ENCODE peak calls at places on chromosome 21, in five cellular contexts. One of them, this sample, is unnamed.
A peak's percentile ranks its signal among the peaks of the same experiment; 100 is the strongest.

GRCh38 chr21:45421071-45421845 is 16.3 kb downstream of the COL18A1 start:
- DNase-seq in GM12878: no peak
- DNase-seq in H1: no peak
- DNase-seq in HCT116: no peak
- DNase-seq in K562: no peak
- DNase-seq in this sample: no peak

GRCh38 chr21:23152130-23152529 is 2153.9 kb downstream of the NCAM2 start:
- DNase-seq in HCT116: no peak
- DNase-seq in GM12878: no peak
- DNase-seq in K562: no peak
- DNase-seq in H1: no peak
- DNase-seq in this sample: no peak

GRCh38 chr21:32494946-32495703 is 82.6 kb downstream of the EVA1C start:
- DNase-seq in GM12878: no peak
- DNase-seq in H1: no peak
- DNase-seq in HCT116: no peak
- DNase-seq in K562: peak; percentile 25
- DNase-seq in this sample: no peak

GRCh38 chr21:25859264-25859931 is 124.6 kb downstream of the GABPA start:
- DNase-seq in HCT116: no peak
- DNase-seq in H1: no peak
- DNase-seq in GM12878: no peak
- DNase-seq in K562: no peak
- DNase-seq in this sample: no peak

GRCh38 chr21:40166291-40166843 is 299.1 kb downstream of the PCP4 start:
- DNase-seq in HCT116: no peak
- DNase-seq in H1: no peak
- DNase-seq in GM12878: no peak
- DNase-seq in K562: no peak
- DNase-seq in this sample: no peak

GRCh38 chr21:32519945-32520884 is 65.1 kb downstream of the TCP10L start:
- DNase-seq in H1: no peak
- DNase-seq in GM12878: no peak
- DNase-seq in K562: no peak
- DNase-seq in HCT116: no peak
- DNase-seq in this sample: no peak

GRCh38 chr21:33070921-33071877 is 1.3 kb downstream of the OLIG1 start:
- DNase-seq in GM12878: no peak
- DNase-seq in H1: peak; percentile 72
- DNase-seq in K562: no peak
- DNase-seq in HCT116: no peak
- DNase-seq in this sample: no peak

GRCh38 chr21:36973986-36974850 is 7.7 kb upstream of the HLCS start:
- DNase-seq in HCT116: no peak
- DNase-seq in GM12878: no peak
- DNase-seq in K562: no peak
- DNase-seq in H1: no peak
- DNase-seq in this sample: no peak

GRCh38 chr21:27359141-27359540 is 392.3 kb upstream of the ADAMTS5 start:
- DNase-seq in H1: no peak
- DNase-seq in GM12878: no peak
- DNase-seq in K562: no peak
- DNase-seq in HCT116: no peak
- DNase-seq in this sample: no peak

GRCh38 chr21:43882952-43883492 is 18.0 kb downstream of the AGPAT3 start:
- DNase-seq in K562: no peak
- DNase-seq in GM12878: no peak
- DNase-seq in HCT116: no peak
- DNase-seq in H1: no peak
- DNase-seq in this sample: no peak

GRCh38 chr21:44773291-44773932 is 28.2 kb downstream of the UBE2G2 start:
- DNase-seq in H1: no peak
- DNase-seq in HCT116: no peak
- DNase-seq in K562: no peak
- DNase-seq in GM12878: no peak
- DNase-seq in this sample: no peak

GRCh38 chr21:34191876-34192275 is 118.5 kb downstream of the MRPS6 start:
- DNase-seq in K562: no peak
- DNase-seq in GM12878: no peak
- DNase-seq in HCT116: no peak
- DNase-seq in H1: no peak
- DNase-seq in this sample: no peak

GRCh38 chr21:41605178-41605933 is 97.4 kb upstream of the TMPRSS2 start:
- DNase-seq in HCT116: no peak
- DNase-seq in K562: no peak
- DNase-seq in GM12878: no peak
- DNase-seq in H1: no peak
- DNase-seq in this sample: no peak

GRCh38 chr21:41932191-41932575 is 21.6 kb downstream of the C2CD2 start:
- DNase-seq in H1: no peak
- DNase-seq in GM12878: no peak
- DNase-seq in K562: peak; percentile 32
- DNase-seq in HCT116: peak; percentile 84
- DNase-seq in this sample: no peak

GRCh38 chr21:20774737-20775136 is 223.5 kb upstream of the NCAM2 start:
- DNase-seq in HCT116: no peak
- DNase-seq in GM12878: no peak
- DNase-seq in H1: no peak
- DNase-seq in K562: no peak
- DNase-seq in this sample: no peak

GRCh38 chr21:42282715-42283114 is 32.5 kb downstream of the TFF3 start:
- DNase-seq in H1: no peak
- DNase-seq in K562: no peak
- DNase-seq in HCT116: no peak
- DNase-seq in GM12878: no peak
- DNase-seq in this sample: no peak

GRCh38 chr21:44537930-44538911 is 1.8 kb downstream of the KRTAP10-1 start:
- DNase-seq in H1: peak; percentile 42
- DNase-seq in HCT116: no peak
- DNase-seq in GM12878: no peak
- DNase-seq in K562: no peak
- DNase-seq in this sample: no peak

GRCh38 chr21:41671212-41671762 is 95.6 kb downstream of the RIPK4 start:
- DNase-seq in K562: no peak
- DNase-seq in GM12878: no peak
- DNase-seq in HCT116: no peak
- DNase-seq in H1: no peak
- DNase-seq in this sample: no peak

GRCh38 chr21:44372616-44373015 is 19.2 kb downstream of the TRPM2 start:
- DNase-seq in GM12878: no peak
- DNase-seq in H1: no peak
- DNase-seq in K562: no peak
- DNase-seq in HCT116: no peak
- DNase-seq in this sample: no peak

GRCh38 chr21:31624961-31625491 is 34.5 kb upstream of the SOD1 start:
- DNase-seq in K562: no peak
- DNase-seq in HCT116: no peak
- DNase-seq in H1: no peak
- DNase-seq in GM12878: no peak
- DNase-seq in this sample: no peak

GRCh38 chr21:14879458-14879857 is 185.3 kb downstream of the NRIP1 start:
- DNase-seq in H1: no peak
- DNase-seq in HCT116: no peak
- DNase-seq in K562: no peak
- DNase-seq in GM12878: no peak
- DNase-seq in this sample: no peak

GRCh38 chr21:43917515-43918384 is 52.7 kb downstream of the AGPAT3 start:
- DNase-seq in K562: peak; percentile 58
- DNase-seq in HCT116: peak; percentile 15
- DNase-seq in H1: no peak
- DNase-seq in GM12878: peak; percentile 25
- DNase-seq in this sample: no peak

GRCh38 chr21:34511154-34511553 is 856 bp downstream of the KCNE1 start:
- DNase-seq in K562: no peak
- DNase-seq in HCT116: no peak
- DNase-seq in GM12878: no peak
- DNase-seq in H1: no peak
- DNase-seq in this sample: no peak

GRCh38 chr21:46546799-46547198 is 58.1 kb downstream of the S100B start:
- DNase-seq in HCT116: no peak
- DNase-seq in H1: no peak
- DNase-seq in K562: no peak
- DNase-seq in GM12878: no peak
- DNase-seq in this sample: no peak

GRCh38 chr21:17660862-17661261 is 48.2 kb upstream of the BTG3 start:
- DNase-seq in H1: no peak
- DNase-seq in HCT116: no peak
- DNase-seq in K562: no peak
- DNase-seq in GM12878: no peak
- DNase-seq in this sample: no peak

GRCh38 chr21:45359451-45360217 is 45.3 kb upstream of the COL18A1 start:
- DNase-seq in HCT116: no peak
- DNase-seq in H1: no peak
- DNase-seq in GM12878: no peak
- DNase-seq in K562: peak; percentile 47
- DNase-seq in this sample: no peak

GRCh38 chr21:24903954-24904635 is 703.2 kb downstream of the MRPL39 start:
- DNase-seq in H1: no peak
- DNase-seq in GM12878: no peak
- DNase-seq in HCT116: no peak
- DNase-seq in K562: no peak
- DNase-seq in this sample: no peak

GRCh38 chr21:38958940-38959685 is 153.4 kb downstream of the ETS2 start:
- DNase-seq in HCT116: no peak
- DNase-seq in H1: no peak
- DNase-seq in GM12878: no peak
- DNase-seq in K562: no peak
- DNase-seq in this sample: no peak
- H3K27me3 ChIP-seq in HCT116: no peaks in the 10 kb centered on the region
- H3K27me3 ChIP-seq in H1: no peaks in the 10 kb centered on the region
- H3K27me3 ChIP-seq in GM12878: no peaks in the 10 kb centered on the region
- H3K27me3 ChIP-seq in K562: no peaks in the 10 kb centered on the region
- H3K27me3 ChIP-seq in this sample: no peaks in the 10 kb centered on the region

DNA sequence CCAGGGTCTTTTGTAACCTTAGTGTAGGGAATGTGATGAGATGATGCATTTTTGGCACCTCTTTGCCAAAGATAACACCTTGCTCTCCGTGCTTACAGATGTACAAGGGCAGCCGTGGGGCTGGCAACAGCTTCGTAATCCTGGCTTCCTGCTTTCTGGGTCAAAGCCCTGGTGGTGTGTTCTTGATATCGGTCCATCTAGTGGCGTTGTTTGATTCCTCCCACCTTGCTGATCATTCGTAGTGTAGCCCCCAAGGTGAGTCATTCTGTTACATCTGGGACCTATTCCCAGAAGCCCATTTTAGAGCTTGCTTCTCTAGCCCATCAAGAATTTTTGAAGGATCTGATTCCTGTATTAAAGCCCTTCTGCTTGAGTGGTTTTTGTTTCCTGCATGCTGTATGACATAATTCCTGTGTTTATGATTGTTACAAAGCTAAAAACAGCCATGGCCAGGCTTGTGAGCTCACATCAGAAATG is 7.0 kb upstream of the CCT8 start:
- DNase-seq in K562: no peak
- DNase-seq in H1: no peak
- DNase-seq in GM12878: no peak
- DNase-seq in HCT116: no peak
- DNase-seq in this sample: no peak
- H3K4me3 ChIP-seq in K562: no peak overlapping the region
- H3K4me3 ChIP-seq in H1: no peak overlapping the region
- H3K4me3 ChIP-seq in GM12878: no peak overlapping the region
- H3K4me3 ChIP-seq in HCT116: no peak overlapping the region
- H3K4me3 ChIP-seq in this sample: no peak overlapping the region

GRCh38 chr21:16082038-16082816 is 352.4 kb downstream of the USP25 start:
- DNase-seq in H1: no peak
- DNase-seq in HCT116: no peak
- DNase-seq in GM12878: no peak
- DNase-seq in K562: no peak
- DNase-seq in this sample: no peak
- TF ChIP-seq ZNF274 in H1: no peak
- TF ChIP-seq ZNF274 in HCT116: no peak
- TF ChIP-seq ZNF274 in GM12878: no peak
- TF ChIP-seq ZNF274 in K562: no peak
- TF ChIP-seq ZNF274 in this sample: no peak

DNA sequence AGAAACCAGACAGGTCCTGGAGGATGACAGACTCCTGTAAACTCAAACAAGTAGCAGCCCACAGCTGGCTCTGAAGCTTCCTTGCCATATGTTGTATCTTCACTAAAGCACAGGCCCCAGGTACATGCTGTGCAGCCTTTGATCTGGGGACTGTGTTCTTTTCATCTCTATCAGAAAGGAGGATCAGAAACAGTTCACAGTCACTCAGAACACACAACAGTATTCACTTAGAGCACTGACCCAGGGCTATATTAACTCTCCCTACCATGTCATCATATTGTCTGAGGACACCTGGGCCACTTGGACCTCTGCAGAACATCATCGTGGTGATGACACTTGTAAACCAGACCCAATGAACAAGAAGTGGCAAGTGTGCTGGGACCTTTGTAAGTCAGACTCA is 222.0 kb downstream of the SETD4 start:
- DNase-seq in HCT116: no peak
- DNase-seq in H1: no peak
- DNase-seq in GM12878: no peak
- DNase-seq in K562: no peak
- DNase-seq in this sample: no peak
- H3K27me3 ChIP-seq in HCT116: no peaks in the 10 kb centered on the region
- H3K27me3 ChIP-seq in H1: no peaks in the 10 kb centered on the region
- H3K27me3 ChIP-seq in GM12878: no peaks in the 10 kb centered on the region
- H3K27me3 ChIP-seq in K562: no peaks in the 10 kb centered on the region
- H3K27me3 ChIP-seq in this sample: no peaks in the 10 kb centered on the region